ENCODE peak calls at places on chromosomes 16 and 17, in nine cellular contexts. H is SK-N-SH, A is RWPE2, U is upper lobe of right lung, E is colonic mucosa, L is aorta, F is PC-3, T is keratinocyte, X is uterus. K is an unnamed sample. For H3K4me1, the result is how much of the 10 kb centered on the place peaks cover.

GRCh38 chr16:3022208-3022696 is 1.5 kb downstream of the HCFC1R1 start:
- DNase-seq in H (no peak), A (peak), U (peak), E (peak), L (peak), F (peak), T (no peak), X (peak), K (peak)

GRCh38 chr16:3202903-3203539 is 15.0 kb downstream of the OR1F1 start:
- DNase-seq in H (no peak), A (no peak), U (no peak), E (no peak), L (no peak), F (no peak), T (no peak), X (no peak), K (no peak)

GRCh38 chr16:74771656-74772315 is 2.8 kb downstream of the FA2H start:
- DNase-seq in H (no peak), A (no peak), U (no peak), E (no peak), L (no peak), F (no peak), T (no peak), X (no peak), K (no peak)

GRCh38 chr16:80932725-80933124 is 74.0 kb downstream of the CMC2 start:
- DNase-seq in H (peak), A (peak), U (no peak), E (peak), L (peak), F (peak), T (no peak), X (peak), K (no peak)

GRCh38 chr17:31629696-31630470 is 229.2 kb downstream of the COPRS start:
- DNase-seq in H (no peak), A (no peak), U (no peak), E (no peak), L (no peak), F (no peak), T (peak), X (no peak), K (no peak)

GRCh38 chr16:71383054-71383773 is 24.7 kb downstream of the CALB2 start:
- DNase-seq in H (no peak), A (no peak), U (no peak), E (no peak), L (no peak), F (peak), T (no peak), X (no peak), K (no peak)

GRCh38 chr17:58331815-58332719 is 3.5 kb upstream of the TSPOAP1 start:
- DNase-seq in H (peak), A (peak), U (peak), E (peak), L (peak), F (no peak), T (no peak), X (peak), K (peak)

GRCh38 chr17:1362065-1362848 is 37.8 kb downstream of the YWHAE start:
- DNase-seq in H (no peak), A (no peak), U (no peak), E (no peak), L (no peak), F (no peak), T (no peak), X (no peak), K (no peak)

GRCh38 chr16:73154063-73154870 is 106.3 kb upstream of the ZFHX3 start:
- DNase-seq in H (no peak), A (no peak), U (peak), E (no peak), L (peak), F (no peak), T (no peak), X (no peak), K (no peak)

GRCh38 chr16:55628306-55628968 is 27.4 kb upstream of the SLC6A2 start:
- DNase-seq in H (no peak), A (no peak), U (no peak), E (no peak), L (no peak), F (no peak), T (no peak), X (no peak), K (no peak)

GRCh38 chr16:87780385-87780989 is 14.7 kb upstream of the KLHDC4 start:
- DNase-seq in H (no peak), A (no peak), U (peak), E (peak), L (peak), F (no peak), T (no peak), X (no peak), K (peak)

GRCh38 chr16:81136331-81137011 is 40.3 kb upstream of the GCSH start:
- DNase-seq in H (no peak), A (no peak), U (no peak), E (no peak), L (no peak), F (no peak), T (no peak), X (no peak), K (no peak)

GRCh38 chr16:85227262-85227923 is 115.1 kb upstream of the CIBAR2 start:
- DNase-seq in H (no peak), A (no peak), U (no peak), E (no peak), L (no peak), F (no peak), T (no peak), X (no peak), K (no peak)

GRCh38 chr17:69870091-69870530 is 204.9 kb upstream of the KCNJ16 start:
- DNase-seq in H (no peak), A (peak), U (no peak), E (no peak), L (no peak), F (peak), T (peak), X (no peak), K (no peak)

GRCh38 chr16:97822-98221 is 19.8 kb downstream of the MPG start:
- DNase-seq in H (no peak), A (no peak), U (no peak), E (no peak), L (no peak), F (no peak), T (no peak), X (no peak), K (no peak)

GRCh38 chr17:61415374-61416210 is 15.9 kb downstream of the TBX2 start:
- DNase-seq in H (no peak), A (peak), U (no peak), E (peak), L (no peak), F (no peak), T (no peak), X (no peak), K (no peak)

GRCh38 chr16:54422569-54422978 is 136.0 kb upstream of the IRX3 start:
- DNase-seq in H (no peak), A (no peak), U (no peak), E (no peak), L (no peak), F (no peak), T (no peak), X (no peak), K (no peak)

GRCh38 chr17:71287246-71287828 is 833.5 kb upstream of the SOX9 start:
- DNase-seq in H (peak), A (no peak), U (no peak), E (no peak), L (no peak), F (no peak), T (no peak), X (no peak), K (no peak)

GRCh38 chr17:48497103-48497502 is 33.7 kb downstream of the HOXB1 start:
- DNase-seq in H (no peak), A (no peak), U (no peak), E (no peak), L (no peak), F (peak), T (no peak), X (no peak), K (no peak)

GRCh38 chr17:36850794-36851193 is 86.5 kb upstream of the LHX1 start:
- DNase-seq in H (no peak), A (no peak), U (no peak), E (no peak), L (no peak), F (peak), T (peak), X (no peak), K (no peak)

GRCh38 chr16:57373117-57373947 is 1.0 kb downstream of the CX3CL1 start:
- DNase-seq in H (no peak), A (no peak), U (no peak), E (no peak), L (peak), F (no peak), T (no peak), X (no peak), K (no peak)

GRCh38 chr17:43877451-43878155 is 29.7 kb downstream of the MPP2 start:
- DNase-seq in H (no peak), A (no peak), U (no peak), E (no peak), L (no peak), F (no peak), T (no peak), X (no peak), K (no peak)

GRCh38 chr16:66580605-66581209 is 1.4 kb downstream of the CMTM2 start:
- DNase-seq in H (no peak), A (no peak), U (no peak), E (no peak), L (no peak), F (peak), T (no peak), X (no peak), K (no peak)

GRCh38 chr17:65674246-65675045 is 113.0 kb upstream of the AXIN2 start:
- DNase-seq in H (no peak), A (no peak), U (no peak), E (no peak), L (no peak), F (peak), T (no peak), X (no peak), K (no peak)

GRCh38 chr17:7258731-7259554 is 3.3 kb downstream of the CLDN7 start:
- DNase-seq in H (no peak), A (no peak), U (peak), E (peak), L (peak), F (peak), T (no peak), X (no peak), K (peak)

GRCh38 chr17:50642071-50642721 is 7.5 kb downstream of the ABCC3 start:
- DNase-seq in H (no peak), A (peak), U (no peak), E (no peak), L (no peak), F (no peak), T (no peak), X (no peak), K (no peak)

GRCh38 chr17:75105269-75106080 is 4.3 kb upstream of the ARMC7 start:
- DNase-seq in H (peak), A (no peak), U (peak), E (peak), L (no peak), F (peak), T (no peak), X (no peak), K (peak)

GRCh38 chr16:23509763-23510153 is 536 bp downstream of the GGA2 start:
- DNase-seq in H (no peak), A (no peak), U (no peak), E (peak), L (peak), F (peak), T (no peak), X (peak), K (peak)

GRCh38 chr17:14197582-14197981 is 39.1 kb downstream of the CDRT15 start:
- DNase-seq in H (no peak), A (no peak), U (no peak), E (no peak), L (no peak), F (no peak), T (no peak), X (no peak), K (peak)

GRCh38 chr17:58153046-58153445 is 4.9 kb downstream of the OR4D1 start:
- DNase-seq in H (no peak), A (no peak), U (no peak), E (no peak), L (no peak), F (no peak), T (no peak), X (no peak), K (no peak)

GRCh38 chr17:62692721-62693431 is 65.4 kb downstream of the MRC2 start:
- DNase-seq in H (peak), A (no peak), U (no peak), E (no peak), L (no peak), F (peak), T (no peak), X (no peak), K (no peak)

GRCh38 chr17:28599311-28600184 is 723 bp upstream of the SPAG5 start:
- DNase-seq in H (peak), A (no peak), U (peak), E (peak), L (peak), F (peak), T (peak), X (peak), K (peak)

GRCh38 chr16:77945126-77945525 is 77.2 kb upstream of the CLEC3A start:
- DNase-seq in H (no peak), A (no peak), U (no peak), E (no peak), L (no peak), F (no peak), T (no peak), X (no peak), K (no peak)
- H3K27ac ChIP-seq in H (no peak), A (no peak), U (no peak), E (no peak), L (no peak), F (no peak), T (no peak), X (no peak), K (no peak)

DNA sequence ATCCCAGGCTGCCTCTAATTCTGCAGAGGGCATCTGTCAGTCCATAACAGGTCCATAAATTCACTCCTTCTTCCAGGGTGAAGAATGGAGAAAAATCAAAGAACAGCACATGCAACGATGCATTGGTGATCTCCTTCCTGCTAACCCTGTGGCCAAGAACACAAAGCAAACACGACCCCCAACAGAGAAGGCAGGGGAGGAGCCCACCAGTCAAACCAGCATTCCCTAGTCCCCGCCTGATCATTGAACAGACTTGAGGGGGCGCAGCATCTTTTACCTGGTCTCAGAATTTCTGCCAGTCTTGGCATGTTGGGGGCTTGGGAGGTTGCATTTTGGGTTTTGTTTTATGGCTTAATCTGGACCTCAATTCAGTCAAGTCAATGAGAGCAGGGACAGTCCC is 476.0 kb downstream of the SLC39A11 start:
- DNase-seq in H (no peak), A (no peak), U (no peak), E (no peak), L (no peak), F (no peak), T (no peak), X (no peak), K (no peak)
- H3K4me1 ChIP-seq in H (under half), A (under half), U (under half), E (under half), L (under half), F (under half), T (under half), X (under half), K (under half)

DNA sequence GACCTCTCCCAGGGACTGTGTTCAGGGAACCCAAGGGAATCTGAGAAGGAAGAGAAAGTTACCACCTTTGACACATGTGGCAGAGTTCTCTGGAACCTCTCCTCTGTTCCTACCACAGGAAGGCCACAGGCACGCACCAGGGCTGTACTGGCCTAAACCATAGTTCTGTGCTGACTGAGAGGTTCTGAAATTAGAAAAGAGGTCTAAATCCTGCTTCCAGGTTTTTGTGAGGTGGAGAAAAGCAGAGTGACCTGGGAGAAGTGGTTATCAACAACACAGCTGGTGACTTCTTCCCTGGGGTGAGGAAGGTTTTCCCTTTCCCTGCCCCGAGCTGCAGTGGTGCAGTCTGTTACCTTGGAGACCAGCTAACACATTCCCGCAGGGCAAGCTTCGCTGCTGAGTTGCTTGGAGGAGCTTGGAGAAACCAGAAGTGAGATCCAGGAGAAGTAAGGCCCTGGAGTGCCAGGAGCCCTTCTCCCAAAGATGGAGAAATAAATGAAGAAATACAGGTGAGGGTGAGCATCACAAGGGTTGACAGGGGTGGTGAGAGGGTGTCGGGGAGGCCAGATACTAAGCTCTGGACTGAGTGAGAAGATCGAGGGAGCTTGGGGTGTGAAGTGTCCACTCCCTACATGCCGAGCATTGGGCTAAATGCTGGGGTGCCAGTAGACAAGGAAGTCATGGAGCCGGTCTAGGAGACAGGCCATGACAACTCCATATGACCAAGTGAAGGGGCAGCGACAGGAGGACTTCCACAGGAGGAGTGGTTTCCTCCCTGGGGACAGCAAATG is at the start of gene VWA3A:
- DNase-seq in H (no peak), A (no peak), U (no peak), E (no peak), L (no peak), F (no peak), T (no peak), X (no peak), K (no peak)
- H3K27ac ChIP-seq in H (no peak), A (no peak), U (no peak), E (no peak), L (no peak), F (peak), T (no peak), X (no peak), K (no peak)

GRCh38 chr17:81705518-81706231 is 2.5 kb downstream of the MRPL12 start:
- DNase-seq in H (no peak), A (peak), U (no peak), E (no peak), L (no peak), F (no peak), T (no peak), X (no peak), K (no peak)

GRCh38 chr17:81706232-81706611 is 3.1 kb downstream of the MRPL12 start:
- DNase-seq in H (no peak), A (no peak), U (no peak), E (no peak), L (no peak), F (no peak), T (no peak), X (no peak), K (no peak)

GRCh38 chr17:81702934-81703746 is at the start of gene MRPL12:
- DNase-seq in H (peak), A (peak), U (peak), E (peak), L (peak), F (peak), T (no peak), X (peak), K (peak)

GRCh38 chr17:81701288-81702071 is 1.7 kb upstream of the MRPL12 start:
- DNase-seq in H (no peak), A (peak), U (no peak), E (no peak), L (no peak), F (peak), T (no peak), X (no peak), K (peak)

GRCh38 chr17:81703747-81704654 is 834 bp downstream of the MRPL12 start:
- DNase-seq in H (no peak), A (peak), U (no peak), E (no peak), L (no peak), F (no peak), T (no peak), X (no peak), K (no peak)
- H3K4me1 ChIP-seq in H (under half), A (under half), U (under half), E (under half), L (under half), F (under half), T (under half), X (under half), K (under half)

GRCh38 chr16:50696575-50697420 is 3.4 kb downstream of the NOD2 start:
- DNase-seq in H (no peak), A (peak), U (peak), E (peak), L (peak), F (peak), T (peak), X (peak), K (peak)

GRCh38 chr16:50697421-50697715 is 4.0 kb downstream of the NOD2 start:
- DNase-seq in H (no peak), A (no peak), U (no peak), E (no peak), L (no peak), F (no peak), T (no peak), X (no peak), K (no peak)

GRCh38 chr16:50697881-50698767 is 4.7 kb downstream of the NOD2 start:
- DNase-seq in H (no peak), A (no peak), U (no peak), E (no peak), L (peak), F (no peak), T (no peak), X (peak), K (peak)

GRCh38 chr16:50702725-50703124 is 9.3 kb downstream of the NOD2 start:
- DNase-seq in H (no peak), A (no peak), U (no peak), E (no peak), L (no peak), F (no peak), T (no peak), X (no peak), K (no peak)

GRCh38 chr16:50699345-50700159 is 6.1 kb downstream of the NOD2 start:
- DNase-seq in H (no peak), A (peak), U (no peak), E (no peak), L (no peak), F (peak), T (peak), X (no peak), K (no peak)
- H3K27ac ChIP-seq in H (no peak), A (peak), U (no peak), E (no peak), L (no peak), F (no peak), T (peak), X (no peak), K (no peak)

K was measured in small intestine.